ENCODE peak calls at places on chromosomes 2 and 18, in six cellular contexts. One of them, this sample, is unnamed.

GRCh38 chr18:7370375-7370774 is 139.5 kb downstream of the LRRC30 start:
- DNase-seq in left ventricle myocardium inferior: peak
- DNase-seq in upper lobe of right lung: no peak
- DNase-seq in tibial artery: no peak
- DNase-seq in prostate gland: peak
- DNase-seq in choroid plexus epithelial cell: no peak
- DNase-seq in this sample: no peak

GRCh38 chr2:220880623-220881022 is 691.5 kb downstream of the EPHA4 start:
- DNase-seq in left ventricle myocardium inferior: no peak
- DNase-seq in upper lobe of right lung: no peak
- DNase-seq in tibial artery: no peak
- DNase-seq in prostate gland: no peak
- DNase-seq in choroid plexus epithelial cell: no peak
- DNase-seq in this sample: peak

GRCh38 chr18:50659091-50660003 is 99.5 kb downstream of the MAPK4 start:
- DNase-seq in left ventricle myocardium inferior: no peak
- DNase-seq in upper lobe of right lung: no peak
- DNase-seq in tibial artery: no peak
- DNase-seq in prostate gland: no peak
- DNase-seq in choroid plexus epithelial cell: peak
- DNase-seq in this sample: peak

GRCh38 chr18:77651441-77651840 is 401.8 kb downstream of the GALR1 start:
- DNase-seq in left ventricle myocardium inferior: no peak
- DNase-seq in upper lobe of right lung: no peak
- DNase-seq in tibial artery: no peak
- DNase-seq in prostate gland: no peak
- DNase-seq in choroid plexus epithelial cell: no peak
- DNase-seq in this sample: no peak

GRCh38 chr2:201139836-201140599 is 24.1 kb downstream of the CFLAR start:
- DNase-seq in left ventricle myocardium inferior: no peak
- DNase-seq in upper lobe of right lung: no peak
- DNase-seq in tibial artery: no peak
- DNase-seq in prostate gland: no peak
- DNase-seq in choroid plexus epithelial cell: no peak
- DNase-seq in this sample: no peak

GRCh38 chr2:38483773-38484501 is 106.9 kb upstream of the ATL2 start:
- DNase-seq in left ventricle myocardium inferior: no peak
- DNase-seq in upper lobe of right lung: no peak
- DNase-seq in tibial artery: no peak
- DNase-seq in prostate gland: no peak
- DNase-seq in choroid plexus epithelial cell: no peak
- DNase-seq in this sample: no peak

GRCh38 chr2:109020217-109020637 is 31.2 kb upstream of the EDAR start:
- DNase-seq in left ventricle myocardium inferior: no peak
- DNase-seq in upper lobe of right lung: no peak
- DNase-seq in tibial artery: no peak
- DNase-seq in prostate gland: no peak
- DNase-seq in choroid plexus epithelial cell: peak
- DNase-seq in this sample: no peak

GRCh38 chr2:15968280-15969178 is 28.2 kb downstream of the MYCN start:
- DNase-seq in left ventricle myocardium inferior: no peak
- DNase-seq in upper lobe of right lung: no peak
- DNase-seq in tibial artery: no peak
- DNase-seq in prostate gland: no peak
- DNase-seq in choroid plexus epithelial cell: no peak
- DNase-seq in this sample: no peak

GRCh38 chr2:39135678-39136259 is 14.9 kb upstream of the SOS1 start:
- DNase-seq in left ventricle myocardium inferior: no peak
- DNase-seq in upper lobe of right lung: no peak
- DNase-seq in tibial artery: no peak
- DNase-seq in prostate gland: no peak
- DNase-seq in choroid plexus epithelial cell: no peak
- DNase-seq in this sample: no peak

GRCh38 chr2:222410534-222410933 is 13.8 kb upstream of the SGPP2 start:
- DNase-seq in left ventricle myocardium inferior: no peak
- DNase-seq in upper lobe of right lung: no peak
- DNase-seq in tibial artery: no peak
- DNase-seq in prostate gland: no peak
- DNase-seq in choroid plexus epithelial cell: no peak
- DNase-seq in this sample: no peak

GRCh38 chr2:47888581-47889280 is 17.6 kb downstream of the FBXO11 start:
- DNase-seq in left ventricle myocardium inferior: no peak
- DNase-seq in upper lobe of right lung: no peak
- DNase-seq in tibial artery: no peak
- DNase-seq in prostate gland: no peak
- DNase-seq in choroid plexus epithelial cell: peak
- DNase-seq in this sample: no peak

GRCh38 chr2:76953733-76954347 is 568.3 kb downstream of the LRRTM4 start:
- DNase-seq in left ventricle myocardium inferior: no peak
- DNase-seq in upper lobe of right lung: no peak
- DNase-seq in tibial artery: no peak
- DNase-seq in prostate gland: peak
- DNase-seq in choroid plexus epithelial cell: peak
- DNase-seq in this sample: peak

GRCh38 chr2:109081374-109081773 is 47.6 kb upstream of the SH3RF3 start:
- DNase-seq in left ventricle myocardium inferior: no peak
- DNase-seq in upper lobe of right lung: no peak
- DNase-seq in tibial artery: no peak
- DNase-seq in prostate gland: no peak
- DNase-seq in choroid plexus epithelial cell: no peak
- DNase-seq in this sample: no peak

GRCh38 chr2:186543561-186544131 is 46.2 kb upstream of the ITGAV start:
- DNase-seq in left ventricle myocardium inferior: no peak
- DNase-seq in upper lobe of right lung: no peak
- DNase-seq in tibial artery: no peak
- DNase-seq in prostate gland: no peak
- DNase-seq in choroid plexus epithelial cell: peak
- DNase-seq in this sample: peak

GRCh38 chr2:113080134-113080533 is 12.4 kb downstream of the IL1F10 start:
- DNase-seq in left ventricle myocardium inferior: no peak
- DNase-seq in upper lobe of right lung: no peak
- DNase-seq in tibial artery: no peak
- DNase-seq in prostate gland: peak
- DNase-seq in choroid plexus epithelial cell: peak
- DNase-seq in this sample: peak

GRCh38 chr18:23761941-23762340 is 72.7 kb downstream of the LAMA3 start:
- DNase-seq in left ventricle myocardium inferior: no peak
- DNase-seq in upper lobe of right lung: no peak
- DNase-seq in tibial artery: no peak
- DNase-seq in prostate gland: no peak
- DNase-seq in choroid plexus epithelial cell: no peak
- DNase-seq in this sample: no peak

GRCh38 chr18:48699761-48700160 is 160.9 kb downstream of the CTIF start:
- DNase-seq in left ventricle myocardium inferior: no peak
- DNase-seq in upper lobe of right lung: no peak
- DNase-seq in tibial artery: no peak
- DNase-seq in prostate gland: no peak
- DNase-seq in choroid plexus epithelial cell: no peak
- DNase-seq in this sample: no peak

GRCh38 chr18:26277374-26277773 is 51.1 kb downstream of the TAF4B start:
- DNase-seq in left ventricle myocardium inferior: no peak
- DNase-seq in upper lobe of right lung: no peak
- DNase-seq in tibial artery: no peak
- DNase-seq in prostate gland: no peak
- DNase-seq in choroid plexus epithelial cell: no peak
- DNase-seq in this sample: no peak

GRCh38 chr2:205024822-205025518 is 479.7 kb downstream of the PARD3B start:
- DNase-seq in left ventricle myocardium inferior: no peak
- DNase-seq in upper lobe of right lung: no peak
- DNase-seq in tibial artery: peak
- DNase-seq in prostate gland: no peak
- DNase-seq in choroid plexus epithelial cell: peak
- DNase-seq in this sample: peak

GRCh38 chr18:62881509-62882016 is 166.2 kb downstream of the PHLPP1 start:
- DNase-seq in left ventricle myocardium inferior: no peak
- DNase-seq in upper lobe of right lung: no peak
- DNase-seq in tibial artery: peak
- DNase-seq in prostate gland: no peak
- DNase-seq in choroid plexus epithelial cell: peak
- DNase-seq in this sample: peak

GRCh38 chr2:231007159-231008045 is 11.5 kb downstream of the SPATA3 start:
- DNase-seq in left ventricle myocardium inferior: no peak
- DNase-seq in upper lobe of right lung: no peak
- DNase-seq in tibial artery: no peak
- DNase-seq in prostate gland: no peak
- DNase-seq in choroid plexus epithelial cell: no peak
- DNase-seq in this sample: peak

GRCh38 chr18:63111549-63112402 is 207.8 kb downstream of the BCL2 start:
- DNase-seq in left ventricle myocardium inferior: no peak
- DNase-seq in upper lobe of right lung: no peak
- DNase-seq in tibial artery: peak
- DNase-seq in prostate gland: no peak
- DNase-seq in choroid plexus epithelial cell: peak
- DNase-seq in this sample: no peak

GRCh38 chr2:65026154-65026553 is 30.1 kb upstream of the CEP68 start:
- DNase-seq in left ventricle myocardium inferior: no peak
- DNase-seq in upper lobe of right lung: no peak
- DNase-seq in tibial artery: no peak
- DNase-seq in prostate gland: no peak
- DNase-seq in choroid plexus epithelial cell: no peak
- DNase-seq in this sample: no peak

GRCh38 chr2:120596191-120596781 is 139.4 kb upstream of the GLI2 start:
- DNase-seq in left ventricle myocardium inferior: peak
- DNase-seq in upper lobe of right lung: peak
- DNase-seq in tibial artery: peak
- DNase-seq in prostate gland: no peak
- DNase-seq in choroid plexus epithelial cell: no peak
- DNase-seq in this sample: no peak

GRCh38 chr2:33598472-33599174 is 476 bp downstream of the FAM98A start:
- DNase-seq in left ventricle myocardium inferior: no peak
- DNase-seq in upper lobe of right lung: no peak
- DNase-seq in tibial artery: peak
- DNase-seq in prostate gland: no peak
- DNase-seq in choroid plexus epithelial cell: peak
- DNase-seq in this sample: peak

GRCh38 chr18:13231151-13231550 is 12.6 kb downstream of the LDLRAD4 start:
- DNase-seq in left ventricle myocardium inferior: no peak
- DNase-seq in upper lobe of right lung: peak
- DNase-seq in tibial artery: no peak
- DNase-seq in prostate gland: no peak
- DNase-seq in choroid plexus epithelial cell: no peak
- DNase-seq in this sample: no peak

GRCh38 chr2:118047273-118047898 is 33.5 kb upstream of the CCDC93 start:
- DNase-seq in left ventricle myocardium inferior: no peak
- DNase-seq in upper lobe of right lung: no peak
- DNase-seq in tibial artery: no peak
- DNase-seq in prostate gland: no peak
- DNase-seq in choroid plexus epithelial cell: peak
- DNase-seq in this sample: peak

GRCh38 chr2:209988010-209988409 is 14.4 kb upstream of the RPE start:
- DNase-seq in left ventricle myocardium inferior: no peak
- DNase-seq in upper lobe of right lung: no peak
- DNase-seq in tibial artery: no peak
- DNase-seq in prostate gland: no peak
- DNase-seq in choroid plexus epithelial cell: no peak
- DNase-seq in this sample: no peak

GRCh38 chr2:209985879-209986278 is 16.6 kb upstream of the RPE start:
- DNase-seq in left ventricle myocardium inferior: no peak
- DNase-seq in upper lobe of right lung: no peak
- DNase-seq in tibial artery: no peak
- DNase-seq in prostate gland: no peak
- DNase-seq in choroid plexus epithelial cell: no peak
- DNase-seq in this sample: no peak

GRCh38 chr2:209984291-209984690 is 18.1 kb upstream of the RPE start:
- DNase-seq in left ventricle myocardium inferior: no peak
- DNase-seq in upper lobe of right lung: no peak
- DNase-seq in tibial artery: no peak
- DNase-seq in prostate gland: no peak
- DNase-seq in choroid plexus epithelial cell: no peak
- DNase-seq in this sample: no peak

GRCh38 chr2:209990838-209991237 is 11.6 kb upstream of the RPE start:
- DNase-seq in left ventricle myocardium inferior: no peak
- DNase-seq in upper lobe of right lung: no peak
- DNase-seq in tibial artery: no peak
- DNase-seq in prostate gland: no peak
- DNase-seq in choroid plexus epithelial cell: no peak
- DNase-seq in this sample: no peak

GRCh38 chr2:209986405-209986804 is 16.0 kb upstream of the RPE start:
- DNase-seq in left ventricle myocardium inferior: no peak
- DNase-seq in upper lobe of right lung: no peak
- DNase-seq in tibial artery: no peak
- DNase-seq in prostate gland: no peak
- DNase-seq in choroid plexus epithelial cell: no peak
- DNase-seq in this sample: peak
- TF ChIP-seq CTCF in left ventricle myocardium inferior: no peak
- TF ChIP-seq CTCF in upper lobe of right lung: no peak
- TF ChIP-seq CTCF in tibial artery: no peak
- TF ChIP-seq CTCF in prostate gland: no peak
- TF ChIP-seq CTCF in choroid plexus epithelial cell: no peak
- TF ChIP-seq CTCF in this sample: no peak

DNA sequence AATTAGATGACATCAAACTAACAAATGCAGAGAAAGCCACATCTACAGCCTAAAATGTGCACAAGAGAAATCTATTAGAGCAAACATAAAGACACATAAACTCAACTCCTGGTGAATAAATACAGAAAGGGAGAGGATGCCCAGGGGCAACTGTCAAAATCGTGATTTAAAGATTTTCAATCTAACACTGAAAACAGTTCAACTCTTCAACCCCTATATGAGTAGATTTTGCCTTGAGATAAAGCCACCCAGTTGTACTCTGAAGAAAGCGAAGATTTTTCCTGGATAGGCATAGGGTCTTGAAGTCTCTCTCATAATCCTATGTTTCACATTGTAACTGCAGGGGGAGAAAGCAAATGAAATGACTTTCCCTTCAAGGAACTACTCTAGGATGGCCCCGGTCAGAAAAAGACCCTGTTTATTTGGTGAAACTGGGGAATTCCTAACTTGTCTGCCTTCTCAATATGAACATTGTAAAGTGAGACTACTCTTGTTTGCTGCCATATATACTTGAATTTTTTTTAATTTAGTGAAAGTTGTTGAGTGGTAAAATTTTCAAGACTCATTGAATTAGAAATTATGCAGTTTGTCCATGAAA is 226.7 kb downstream of the ERBB4 start:
- DNase-seq in left ventricle myocardium inferior: no peak
- DNase-seq in upper lobe of right lung: no peak
- DNase-seq in tibial artery: no peak
- DNase-seq in prostate gland: no peak
- DNase-seq in choroid plexus epithelial cell: no peak
- DNase-seq in this sample: no peak
- H3K4me3 ChIP-seq in left ventricle myocardium inferior: no peak
- H3K4me3 ChIP-seq in upper lobe of right lung: no peak
- H3K4me3 ChIP-seq in tibial artery: no peak
- H3K4me3 ChIP-seq in prostate gland: no peak
- H3K4me3 ChIP-seq in choroid plexus epithelial cell: no peak
- H3K4me3 ChIP-seq in this sample: no peak

GRCh38 chr2:128534688-128535392 is 216.2 kb upstream of the HS6ST1 start:
- DNase-seq in left ventricle myocardium inferior: no peak
- DNase-seq in upper lobe of right lung: no peak
- DNase-seq in tibial artery: no peak
- DNase-seq in prostate gland: no peak
- DNase-seq in choroid plexus epithelial cell: no peak
- DNase-seq in this sample: no peak
- TF ChIP-seq CTCF in left ventricle myocardium inferior: no peak
- TF ChIP-seq CTCF in upper lobe of right lung: no peak
- TF ChIP-seq CTCF in tibial artery: no peak
- TF ChIP-seq CTCF in prostate gland: no peak
- TF ChIP-seq CTCF in choroid plexus epithelial cell: no peak
- TF ChIP-seq CTCF in this sample: no peak

GRCh38 chr2:238106698-238107524 is 6.8 kb downstream of the ESPNL start:
- DNase-seq in left ventricle myocardium inferior: no peak
- DNase-seq in upper lobe of right lung: peak
- DNase-seq in tibial artery: peak
- DNase-seq in prostate gland: no peak
- DNase-seq in choroid plexus epithelial cell: peak
- DNase-seq in this sample: peak
- H3K4me3 ChIP-seq in left ventricle myocardium inferior: no peak
- H3K4me3 ChIP-seq in upper lobe of right lung: no peak
- H3K4me3 ChIP-seq in tibial artery: no peak
- H3K4me3 ChIP-seq in prostate gland: no peak
- H3K4me3 ChIP-seq in choroid plexus epithelial cell: no peak
- H3K4me3 ChIP-seq in this sample: no peak